ENCODE peak calls at places on chromosomes 2 and 18, in six cellular contexts. L, S, A, F, G and U are unnamed samples.
A peak's percentile ranks its signal among the peaks of the same experiment; 100 is the strongest.

GRCh38 chr2:117607202-117607601 is 207.3 kb upstream of the DDX18 start:
- DNase-seq in L (no peak), S (no peak), A (no peak), F (no peak), G (no peak), U (no peak)

GRCh38 chr2:56749152-56749752 is 565.5 kb downstream of the CCDC85A start:
- DNase-seq in L (peak; percentile 55), S (peak; percentile 6), A (peak; percentile 55), F (no peak), G (peak; percentile 47), U (no peak)

GRCh38 chr2:241094924-241095420 is 7.1 kb downstream of the MTERF4 start:
- DNase-seq in L (no peak), S (no peak), A (no peak), F (no peak), G (no peak), U (no peak)

GRCh38 chr18:6146309-6146661 is 251.0 kb upstream of the TMEM200C start:
- DNase-seq in L (no peak), S (no peak), A (no peak), F (no peak), G (no peak), U (no peak)

GRCh38 chr18:35050638-35051287 is 9.6 kb downstream of the MAPRE2 start:
- DNase-seq in L (no peak), S (no peak), A (no peak), F (no peak), G (peak; percentile 38), U (no peak)

GRCh38 chr2:88765154-88765948 is 73.9 kb downstream of the RPIA start:
- DNase-seq in L (peak; percentile 10), S (no peak), A (peak; percentile 1), F (peak; percentile 31), G (no peak), U (peak; percentile 37)

GRCh38 chr2:30503007-30503691 is 56.1 kb downstream of the LCLAT1 start:
- DNase-seq in L (no peak), S (no peak), A (no peak), F (no peak), G (peak; percentile 18), U (no peak)

GRCh38 chr18:69580107-69580506 is 179.4 kb downstream of the DOK6 start:
- DNase-seq in L (no peak), S (no peak), A (no peak), F (peak; percentile 17), G (peak; percentile 32), U (no peak)

GRCh38 chr2:180699657-180700361 is 280.6 kb upstream of the UBE2E3 start:
- DNase-seq in L (no peak), S (no peak), A (no peak), F (no peak), G (no peak), U (no peak)

GRCh38 chr18:39742015-39742466 is 2176.4 kb upstream of the CELF4 start:
- DNase-seq in L (peak; percentile 90), S (peak; percentile 23), A (no peak), F (no peak), G (peak; percentile 13), U (no peak)

GRCh38 chr2:233118601-233119000 is 58.5 kb downstream of the INPP5D start:
- DNase-seq in L (no peak), S (no peak), A (no peak), F (no peak), G (no peak), U (no peak)

GRCh38 chr2:150700731-150701130 is 213.3 kb upstream of the RND3 start:
- DNase-seq in L (no peak), S (no peak), A (no peak), F (no peak), G (no peak), U (no peak)

GRCh38 chr2:41962912-41963652 is 84.7 kb upstream of the PKDCC start:
- DNase-seq in L (no peak), S (no peak), A (no peak), F (no peak), G (peak; percentile 26), U (no peak)